ENCODE peak calls at places on chromosomes 2 and 18, in nine cellular contexts. P is GM23338, R is brain microvascular endothelial cell, A is AG10803, S is fibroblast of the aortic adventitia, H is cardiac muscle cell, Z is endothelial cell of umbilical vein, X is ovary, K is bronchial epithelial cell. F is an unnamed sample.

GRCh38 chr2:235641333-235641732 is 147.5 kb downstream of the AGAP1 start:
- DNase-seq in P (peak; percentile 28), R (no peak), A (peak; percentile 49), S (peak; percentile 69), H (peak; percentile 26), Z (no peak), X (no peak), K (no peak), F (no peak)

GRCh38 chr2:47404356-47404755 is 1.4 kb downstream of the MSH2 start:
- DNase-seq in P (no peak), R (no peak), A (no peak), S (no peak), H (no peak), Z (no peak), X (no peak), K (no peak), F (no peak)

GRCh38 chr2:241272298-241272721 is 43.2 kb downstream of the HDLBP start:
- DNase-seq in P (peak; percentile 60), R (no peak), A (no peak), S (no peak), H (peak; percentile 73), Z (peak; percentile 26), X (peak; percentile 72), K (no peak), F (no peak)

GRCh38 chr2:7904319-7904718 is 777.5 kb upstream of the ID2 start:
- DNase-seq in P (no peak), R (no peak), A (no peak), S (no peak), H (no peak), Z (no peak), X (no peak), K (no peak), F (no peak)

GRCh38 chr2:170502400-170503135 is 212.6 kb upstream of the SP5 start:
- DNase-seq in P (peak; percentile 72), R (no peak), A (no peak), S (no peak), H (no peak), Z (no peak), X (no peak), K (no peak), F (no peak)

GRCh38 chr2:204722207-204722606 is 176.9 kb downstream of the PARD3B start:
- DNase-seq in P (no peak), R (no peak), A (peak; percentile 74), S (peak; percentile 9), H (no peak), Z (no peak), X (no peak), K (no peak), F (no peak)

GRCh38 chr2:188786368-188786781 is 187.8 kb upstream of the COL3A1 start:
- DNase-seq in P (no peak), R (peak; percentile 82), A (peak; percentile 86), S (peak; percentile 94), H (no peak), Z (peak; percentile 63), X (no peak), K (peak; percentile 79), F (peak; percentile 83)

GRCh38 chr2:10971855-10972348 is 60.2 kb downstream of the KCNF1 start:
- DNase-seq in P (no peak), R (no peak), A (no peak), S (no peak), H (no peak), Z (no peak), X (no peak), K (no peak), F (no peak)

GRCh38 chr18:76459687-76460350 is 35.2 kb downstream of the ZNF516 start:
- DNase-seq in P (no peak), R (peak; percentile 99), A (peak; percentile 100), S (peak; percentile 100), H (no peak), Z (peak; percentile 21), X (peak; percentile 71), K (peak; percentile 100), F (peak; percentile 98)

GRCh38 chr2:47029737-47030524 is 114.3 kb upstream of the MCFD2 start:
- DNase-seq in P (no peak), R (peak; percentile 18), A (no peak), S (no peak), H (no peak), Z (no peak), X (no peak), K (peak; percentile 81), F (no peak)

GRCh38 chr18:66329716-66330115 is 274.2 kb downstream of the CDH19 start:
- DNase-seq in P (no peak), R (no peak), A (no peak), S (no peak), H (no peak), Z (no peak), X (no peak), K (no peak), F (no peak)

GRCh38 chr2:75464348-75464946 is 96.3 kb downstream of the EVA1A start:
- DNase-seq in P (no peak), R (peak; percentile 20), A (peak; percentile 46), S (peak; percentile 69), H (peak; percentile 28), Z (peak; percentile 61), X (no peak), K (peak; percentile 43), F (peak; percentile 72)

GRCh38 chr2:11914455-11914854 is 168.0 kb downstream of the LPIN1 start:
- DNase-seq in P (no peak), R (no peak), A (peak; percentile 7), S (peak; percentile 28), H (no peak), Z (no peak), X (no peak), K (peak; percentile 86), F (peak; percentile 34)

GRCh38 chr18:13539050-13539449 is 187.3 kb downstream of the FAM210A start:
- DNase-seq in P (no peak), R (no peak), A (no peak), S (no peak), H (no peak), Z (no peak), X (no peak), K (no peak), F (no peak)

GRCh38 chr2:199556886-199557285 is 99.1 kb upstream of the SATB2 start:
- DNase-seq in P (no peak), R (peak; percentile 7), A (no peak), S (no peak), H (no peak), Z (no peak), X (no peak), K (no peak), F (no peak)

GRCh38 chr2:204842731-204843490 is 297.6 kb downstream of the PARD3B start:
- DNase-seq in P (no peak), R (peak; percentile 79), A (peak; percentile 97), S (peak; percentile 93), H (no peak), Z (peak; percentile 92), X (peak; percentile 52), K (peak; percentile 86), F (peak; percentile 97)

GRCh38 chr2:23350026-23350791 is 34.8 kb upstream of the KLHL29 start:
- DNase-seq in P (no peak), R (peak; percentile 15), A (no peak), S (no peak), H (no peak), Z (peak; percentile 24), X (no peak), K (no peak), F (no peak)

GRCh38 chr2:38716185-38716584 is 35.0 kb downstream of the SRSF7 start:
- DNase-seq in P (no peak), R (peak; percentile 75), A (peak; percentile 85), S (peak; percentile 68), H (peak; percentile 33), Z (no peak), X (no peak), K (peak; percentile 57), F (peak; percentile 97)

GRCh38 chr18:49167084-49167483 is 216.3 kb upstream of the SMAD7 start:
- DNase-seq in P (no peak), R (no peak), A (no peak), S (no peak), H (no peak), Z (no peak), X (no peak), K (no peak), F (peak; percentile 30)

GRCh38 chr2:15048000-15048399 is 415.5 kb downstream of the LRATD1 start:
- DNase-seq in P (peak; percentile 19), R (no peak), A (no peak), S (no peak), H (no peak), Z (no peak), X (no peak), K (no peak), F (no peak)
- TF ChIP-seq CTCF in P (no peak), R (peak; percentile 3), A (no peak), S (no peak), H (no peak), Z (no peak), X (no peak), K (no peak), F (no peak)

GRCh38 chr2:229851870-229852269 is 69.9 kb downstream of the TRIP12 start:
- DNase-seq in P (no peak), R (no peak), A (no peak), S (no peak), H (no peak), Z (no peak), X (no peak), K (no peak), F (no peak)
- H3K4me3 ChIP-seq in P (no peak overlapping the region), R (no peak overlapping the region), A (no peak overlapping the region), S (no peak overlapping the region), H (no peak overlapping the region), Z (no peak overlapping the region), X (no peak overlapping the region), K (no peak overlapping the region), F (no peak overlapping the region)

GRCh38 chr18:23237524-23238151 is 102.4 kb downstream of the CABLES1 start:
- DNase-seq in P (peak; percentile 45), R (peak; percentile 54), A (peak; percentile 58), S (peak; percentile 62), H (no peak), Z (peak; percentile 84), X (peak; percentile 71), K (peak; percentile 46), F (peak; percentile 65)

GRCh38 chr18:23238152-23238531 is 102.9 kb downstream of the CABLES1 start:
- DNase-seq in P (no peak), R (peak; percentile 49), A (peak; percentile 91), S (peak; percentile 86), H (no peak), Z (peak; percentile 71), X (no peak), K (peak; percentile 62), F (peak; percentile 69)

GRCh38 chr18:23239885-23240608 is 104.8 kb downstream of the CABLES1 start:
- DNase-seq in P (no peak), R (no peak), A (no peak), S (no peak), H (no peak), Z (no peak), X (no peak), K (no peak), F (no peak)

GRCh38 chr18:23239350-23239692 is 104.0 kb downstream of the CABLES1 start:
- DNase-seq in P (no peak), R (no peak), A (no peak), S (no peak), H (no peak), Z (no peak), X (no peak), K (no peak), F (no peak)

GRCh38 chr18:23238651-23239349 is 103.5 kb downstream of the CABLES1 start:
- DNase-seq in P (peak; percentile 32), R (peak; percentile 21), A (peak; percentile 66), S (peak; percentile 59), H (no peak), Z (peak; percentile 62), X (no peak), K (no peak), F (peak; percentile 65)
- TF ChIP-seq CTCF in P (no peak), R (no peak), A (no peak), S (no peak), H (no peak), Z (no peak), X (no peak), K (no peak), F (no peak)

GRCh38 chr2:177325554-177325953 is 61.0 kb upstream of the NFE2L2 start:
- DNase-seq in P (no peak), R (no peak), A (peak; percentile 94), S (peak; percentile 59), H (no peak), Z (no peak), X (no peak), K (peak; percentile 89), F (peak; percentile 57)
- H3K4me3 ChIP-seq in P (no peak overlapping the region), R (no peak overlapping the region), A (no peak overlapping the region), S (no peak overlapping the region), H (no peak overlapping the region), Z (no peak overlapping the region), X (no peak overlapping the region), K (no peak overlapping the region), F (no peak overlapping the region)

F was measured in choroid plexus epithelial cell.